ENCODE peak calls at places on chromosomes 7 and 10, in eight cellular contexts. W is stimulated activated CD4-positive, alpha-beta T cell treated with anti-CD3 and anti-CD28 coated beads, Interleukin-4, amount 100 ng/mL, for 24 hours; R is KG1; H is chondrocyte; K is osteocyte; X is NCI-H1436; O is activated CD8-positive, alpha-beta memory T cell treated with anti-CD3 and anti-CD28 coated beads for 24 hours; Z is GF-D8. M is an unnamed sample.

GRCh38 chr10:137031-137430 is 1.8 kb downstream of the ZMYND11 start:
- DNase-seq in H (no peak), Z (no peak), O (peak), X (no peak), R (peak), W (peak), K (no peak), M (peak)

GRCh38 chr7:102125127-102125561 is 161.5 kb upstream of the SH2B2 start:
- DNase-seq in X (no peak), K (peak), R (no peak), O (no peak), W (no peak), Z (no peak), H (peak), M (peak)

GRCh38 chr10:27372095-27372494 is 131.5 kb upstream of the ACBD5 start:
- DNase-seq in K (no peak), R (no peak), H (no peak), Z (no peak), O (no peak), X (no peak), W (no peak), M (no peak)

GRCh38 chr7:731440-732085 is 4.5 kb upstream of the PRKAR1B start:
- DNase-seq in H (peak), O (no peak), W (no peak), Z (no peak), X (no peak), R (no peak), K (no peak), M (no peak)

GRCh38 chr10:131264110-131264788 is 47.3 kb downstream of the TCERG1L start:
- DNase-seq in Z (no peak), X (no peak), H (no peak), R (no peak), K (no peak), W (no peak), O (no peak), M (no peak)

GRCh38 chr7:47693161-47693740 is 111.3 kb upstream of the TNS3 start:
- DNase-seq in O (no peak), R (no peak), H (no peak), X (no peak), Z (no peak), W (no peak), K (no peak), M (peak)

GRCh38 chr10:11535376-11535959 is 76.0 kb downstream of the USP6NL start:
- DNase-seq in X (no peak), W (no peak), R (no peak), O (no peak), Z (no peak), K (no peak), H (no peak), M (no peak)

GRCh38 chr7:601573-602340 is 82.1 kb upstream of the PDGFA start:
- DNase-seq in R (peak), W (peak), Z (no peak), H (no peak), K (no peak), O (peak), X (no peak), M (peak)

GRCh38 chr10:77784856-77785255 is 141.7 kb downstream of the DLG5 start:
- DNase-seq in R (no peak), K (no peak), O (no peak), X (no peak), Z (no peak), H (no peak), W (no peak), M (peak)

GRCh38 chr7:20393021-20394015 is 62.6 kb downstream of the ITGB8 start:
- DNase-seq in X (no peak), K (no peak), H (no peak), R (no peak), O (no peak), Z (no peak), W (no peak), M (no peak)

GRCh38 chr7:40382145-40382544 is 247.3 kb downstream of the SUGCT start:
- DNase-seq in Z (no peak), X (no peak), H (no peak), R (no peak), O (no peak), K (no peak), W (no peak), M (no peak)

GRCh38 chr10:104391150-104391968 is 37.7 kb downstream of the CFAP58 start:
- DNase-seq in O (no peak), X (no peak), Z (no peak), W (no peak), K (no peak), R (no peak), H (no peak), M (peak)

GRCh38 chr7:19442016-19442785 is 266.6 kb downstream of the POLR1F start:
- DNase-seq in K (no peak), R (no peak), W (no peak), H (no peak), X (no peak), O (no peak), Z (no peak), M (peak)

GRCh38 chr10:101817542-101818118 is 614 bp downstream of the OGA start:
- DNase-seq in K (peak), X (no peak), R (peak), H (peak), O (peak), W (peak), Z (peak), M (peak)

GRCh38 chr7:129225931-129226572 is 1.2 kb downstream of the AHCYL2 start:
- DNase-seq in R (no peak), Z (no peak), W (no peak), X (no peak), O (peak), H (no peak), K (no peak), M (peak)

GRCh38 chr10:120841522-120842189 is 9.5 kb upstream of the WDR11 start:
- DNase-seq in R (no peak), X (no peak), O (no peak), Z (no peak), W (no peak), H (no peak), K (no peak), M (no peak)

GRCh38 chr7:151632750-151633515 is 113.2 kb upstream of the RHEB start:
- DNase-seq in W (peak), X (no peak), R (peak), H (no peak), O (peak), Z (peak), K (no peak), M (peak)

GRCh38 chr7:6436385-6436685 is 11.4 kb downstream of the DAGLB start:
- DNase-seq in H (no peak), O (no peak), R (peak), K (no peak), Z (peak), W (peak), X (no peak), M (no peak)

GRCh38 chr10:36676321-36677169 is 448.9 kb upstream of the ANKRD30A start:
- DNase-seq in R (no peak), W (no peak), K (no peak), X (peak), H (no peak), Z (no peak), O (no peak), M (peak)

GRCh38 chr7:107210400-107210799 is 41.6 kb downstream of the HBP1 start:
- DNase-seq in W (no peak), Z (no peak), R (no peak), H (no peak), X (no peak), O (no peak), K (no peak), M (no peak)